ENCODE peak calls at places on chromosomes 11 and 22, in five cellular contexts. U is tibial nerve, X is transverse colon, Z is Peyer's patch, D is H9. V is an unnamed sample. For H3K4me1, the result is how much of the 10 kb centered on the place peaks cover.

GRCh38 chr22:36761553-36762240 is 14.2 kb downstream of the IFT27 start:
- DNase-seq in U (no peak), X (no peak), Z (peak), D (peak), V (no peak)

GRCh38 chr22:35923026-35923425 is 105.6 kb downstream of the RBFOX2 start:
- DNase-seq in U (no peak), X (no peak), Z (no peak), D (no peak), V (no peak)

GRCh38 chr22:33873186-33873585 is 47.1 kb downstream of the LARGE1 start:
- DNase-seq in U (no peak), X (no peak), Z (no peak), D (no peak), V (no peak)

GRCh38 chr11:27703453-27703852 is 3.2 kb upstream of the BDNF start:
- DNase-seq in U (no peak), X (no peak), Z (no peak), D (no peak), V (no peak)

GRCh38 chr11:18312663-18313420 is 9.1 kb downstream of the HPS5 start:
- DNase-seq in U (no peak), X (no peak), Z (peak), D (no peak), V (no peak)

GRCh38 chr11:109729761-109730160 is 307.8 kb downstream of the C11orf87 start:
- DNase-seq in U (no peak), X (peak), Z (peak), D (no peak), V (no peak)

GRCh38 chr22:40452730-40453487 is 82.5 kb downstream of the SGSM3 start:
- DNase-seq in U (no peak), X (no peak), Z (no peak), D (no peak), V (no peak)

GRCh38 chr11:62544521-62545436 is 1.8 kb downstream of the AHNAK start:
- DNase-seq in U (no peak), X (peak), Z (peak), D (no peak), V (no peak)

GRCh38 chr11:78595431-78596130 is 20.9 kb upstream of the NARS2 start:
- DNase-seq in U (no peak), X (no peak), Z (no peak), D (no peak), V (no peak)

GRCh38 chr11:59669611-59670009 is 773 bp upstream of the PATL1 start:
- DNase-seq in U (no peak), X (peak), Z (peak), D (no peak), V (peak)

GRCh38 chr22:38981005-38981658 is 1.0 kb upstream of the APOBEC3B start:
- DNase-seq in U (no peak), X (peak), Z (peak), D (peak), V (no peak)

GRCh38 chr11:123302751-123303195 is 107.7 kb upstream of the CLMP start:
- DNase-seq in U (no peak), X (no peak), Z (no peak), D (no peak), V (no peak)

GRCh38 chr11:1360181-1360834 is 29.4 kb upstream of the BRSK2 start:
- DNase-seq in U (no peak), X (no peak), Z (no peak), D (no peak), V (no peak)

GRCh38 chr11:2525941-2526807 is 81.4 kb downstream of the KCNQ1 start:
- DNase-seq in U (peak), X (peak), Z (peak), D (peak), V (no peak)

GRCh38 chr11:130213143-130213978 is 53.8 kb downstream of the ST14 start:
- DNase-seq in U (no peak), X (peak), Z (peak), D (peak), V (peak)

GRCh38 chr11:96817488-96817887 is 427.7 kb downstream of the JRKL start:
- DNase-seq in U (no peak), X (no peak), Z (no peak), D (no peak), V (no peak)

GRCh38 chr11:726278-726915 is 20.4 kb downstream of the EPS8L2 start:
- DNase-seq in U (no peak), X (peak), Z (peak), D (peak), V (peak)

GRCh38 chr11:16610213-16610737 is 128.2 kb upstream of the C11orf58 start:
- DNase-seq in U (no peak), X (no peak), Z (no peak), D (no peak), V (no peak)

DNA sequence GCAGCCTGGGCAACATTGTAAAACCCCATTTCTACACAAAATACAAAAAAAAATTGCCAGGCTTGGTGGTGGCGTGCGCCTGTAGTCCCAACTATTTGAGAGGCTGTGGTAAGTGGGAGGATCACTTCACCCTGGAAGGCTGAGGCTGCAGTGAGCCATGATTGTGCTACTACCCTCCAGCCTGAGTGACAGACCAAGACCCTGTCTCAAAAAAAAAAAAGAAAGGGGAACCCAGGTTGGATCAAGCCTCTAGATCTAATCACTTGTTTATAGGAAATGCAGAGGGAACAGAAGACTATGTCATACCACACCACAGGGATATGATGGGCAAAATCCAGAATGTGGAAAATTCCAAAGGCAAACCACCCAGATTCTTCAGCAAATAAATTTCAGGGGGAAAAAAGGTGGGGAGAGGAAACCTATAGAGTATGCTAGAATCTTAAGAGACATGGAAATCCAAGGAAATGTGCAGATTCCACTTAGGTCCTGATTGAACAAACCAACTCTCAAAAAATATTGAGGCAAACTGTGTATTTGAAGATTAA is 16.5 kb upstream of the MALAT1 start:
- DNase-seq in U (no peak), X (no peak), Z (no peak), D (no peak), V (no peak)
- H3K4me1 ChIP-seq in U (half or more), X (half or more), Z (under half), D (under half), V (under half)

GRCh38 chr22:48081281-48081680 is 1318.8 kb downstream of the TBC1D22A start:
- DNase-seq in U (no peak), X (no peak), Z (no peak), D (no peak), V (no peak)

GRCh38 chr22:48084749-48085090 is 1322.3 kb downstream of the TBC1D22A start:
- DNase-seq in U (no peak), X (no peak), Z (no peak), D (no peak), V (no peak)

GRCh38 chr22:48082284-48082683 is 1319.8 kb downstream of the TBC1D22A start:
- DNase-seq in U (no peak), X (no peak), Z (no peak), D (no peak), V (no peak)

GRCh38 chr22:48084041-48084748 is 1321.7 kb downstream of the TBC1D22A start:
- DNase-seq in U (no peak), X (no peak), Z (no peak), D (no peak), V (no peak)

DNA sequence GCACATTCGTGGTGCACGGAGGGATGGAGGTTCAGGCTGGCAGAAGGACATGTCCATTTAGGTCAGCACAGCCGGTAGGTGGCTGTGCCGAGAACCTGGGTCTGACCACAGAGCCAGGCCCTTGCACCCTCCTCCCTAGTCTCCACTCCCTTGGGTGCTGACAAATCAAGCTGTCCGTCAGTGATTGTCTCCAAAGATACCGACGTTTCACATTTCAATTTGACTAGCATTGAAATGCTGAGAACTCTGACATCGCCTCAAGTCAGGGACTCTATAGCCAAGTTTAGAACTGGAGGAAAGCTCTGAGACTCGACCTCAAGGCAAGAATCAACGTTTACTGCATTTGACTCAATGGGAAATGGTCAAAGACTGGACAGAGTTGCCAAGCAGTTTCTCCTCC is 1321.1 kb downstream of the TBC1D22A start:
- DNase-seq in U (no peak), X (no peak), Z (no peak), D (no peak), V (no peak)
- H3K4me1 ChIP-seq in U (under half), X (under half), Z (under half), D (under half), V (under half)

DNA sequence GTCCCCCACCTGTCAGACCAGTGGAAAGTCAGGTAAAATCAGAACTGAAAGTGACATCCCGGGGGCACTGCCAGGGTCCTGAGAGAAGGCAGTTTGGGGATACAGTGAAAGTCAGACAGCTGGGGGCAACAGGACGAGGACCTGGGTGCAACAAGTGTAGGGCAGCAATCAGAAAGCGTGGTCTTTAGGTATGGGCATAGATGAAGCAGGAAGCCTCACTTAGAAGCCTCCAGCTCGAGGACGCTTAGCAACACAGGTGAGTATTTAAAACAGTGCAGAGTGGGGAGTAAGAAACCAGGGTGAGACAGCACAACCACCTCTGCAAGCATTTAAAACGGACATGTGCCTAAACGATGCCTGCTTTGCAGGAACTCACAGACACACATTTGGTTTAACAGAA is 64.6 kb upstream of the POU2AF1 start:
- DNase-seq in U (no peak), X (no peak), Z (no peak), D (no peak), V (no peak)
- H3K4me1 ChIP-seq in U (under half), X (under half), Z (under half), D (under half), V (under half)

DNA sequence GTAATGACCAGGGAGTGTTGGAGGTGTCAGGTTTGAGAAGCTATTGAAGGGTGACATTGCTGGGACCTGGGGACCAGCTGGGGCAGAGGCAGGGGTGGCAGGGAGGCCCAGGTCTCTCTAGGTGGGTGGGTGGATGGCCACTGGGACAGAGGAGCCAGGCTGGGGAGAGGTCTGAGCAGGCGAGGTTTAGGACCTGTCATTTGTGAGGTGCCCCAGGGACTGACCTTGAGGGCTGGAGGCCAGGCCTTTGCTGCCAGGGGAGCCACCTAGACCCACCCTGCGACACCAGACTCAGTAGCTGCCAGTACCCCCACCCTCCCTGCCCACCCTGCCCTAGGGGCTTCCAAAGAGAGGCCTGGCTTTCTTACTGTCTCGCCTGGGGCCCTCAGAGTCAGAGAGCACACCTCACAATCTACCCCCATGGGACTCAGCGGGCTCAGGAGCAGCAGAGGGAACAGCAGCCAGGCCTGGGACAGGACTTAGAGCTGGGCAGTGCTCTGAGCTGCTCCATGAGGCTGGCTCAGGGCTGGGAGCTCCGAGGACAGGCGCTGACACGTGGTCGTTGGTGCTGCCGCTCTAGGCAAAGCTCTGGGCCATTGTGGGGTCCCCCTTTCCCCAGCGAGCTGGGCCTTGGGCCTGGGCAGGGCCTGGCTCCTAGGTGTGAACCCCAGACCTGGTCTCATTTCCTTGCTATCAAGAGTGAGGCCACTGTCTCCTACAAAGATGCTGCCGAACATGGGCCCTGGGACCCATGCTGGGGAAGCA is 28.6 kb upstream of the PPARA start:
- DNase-seq in U (no peak), X (no peak), Z (no peak), D (no peak), V (no peak)
- H3K4me1 ChIP-seq in U (under half), X (under half), Z (under half), D (under half), V (under half)

GRCh38 chr22:21918466-21919185 is 34.0 kb downstream of the PPM1F start:
- DNase-seq in U (no peak), X (no peak), Z (no peak), D (no peak), V (no peak)
- H3K4me1 ChIP-seq in U (under half), X (under half), Z (under half), D (under half), V (under half)

DNA sequence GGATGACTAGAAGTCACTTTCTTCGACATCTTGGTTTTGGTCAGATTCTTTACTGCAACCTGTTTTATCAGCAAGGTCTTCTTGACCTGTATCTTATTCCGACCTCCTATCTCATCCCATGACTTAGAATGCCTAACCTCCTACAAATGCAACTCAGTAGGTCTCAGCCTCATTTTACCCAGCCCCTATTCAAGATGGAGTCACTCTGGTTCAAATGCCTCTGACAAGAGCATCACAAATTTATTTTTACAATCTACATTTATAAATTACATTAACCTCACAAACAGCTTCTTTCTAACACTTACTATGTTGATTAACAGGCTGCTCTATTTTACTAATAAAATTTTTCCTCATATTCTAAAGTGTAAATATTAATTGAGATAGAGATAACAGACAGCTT is 867.0 kb upstream of the CNTN5 start:
- DNase-seq in U (no peak), X (no peak), Z (no peak), D (no peak), V (no peak)
- H3K4me1 ChIP-seq in U (under half), X (under half), Z (under half), D (under half), V (under half)

DNA sequence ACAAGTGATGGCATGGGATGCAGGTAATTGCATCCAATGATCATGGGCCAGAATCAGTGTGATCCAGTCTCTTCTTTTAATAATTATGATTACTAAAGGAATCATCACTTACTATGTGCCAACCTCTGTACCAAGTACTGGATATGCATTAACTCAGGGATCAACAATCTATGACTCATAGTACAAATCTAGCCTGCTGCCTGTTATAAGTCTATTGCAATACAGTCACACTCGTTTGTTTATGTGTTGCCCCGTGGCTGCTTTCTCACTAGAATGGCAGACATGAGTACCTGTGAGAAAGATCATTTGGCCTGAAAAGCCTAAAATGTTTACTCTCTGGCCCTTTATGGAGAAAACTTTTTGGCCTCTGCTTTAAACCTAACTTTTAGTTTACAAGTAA is 45.0 kb downstream of the OR6Q1 start:
- DNase-seq in U (no peak), X (no peak), Z (no peak), D (no peak), V (no peak)
- H3K4me1 ChIP-seq in U (under half), X (under half), Z (under half), D (under half), V (under half)